ENCODE peak calls at places on chromosomes 13 and 19, in eight cellular contexts. One of them, this sample, is unnamed.
A peak's percentile ranks its signal among the peaks of the same experiment; 100 is the strongest.

GRCh38 chr13:47287291-47287751 is 390.5 kb upstream of the HTR2A start:
- DNase-seq in tibial nerve: no peak
- DNase-seq in HEK293T: no peak
- DNase-seq in stimulated activated CD8-positive, alpha-beta memory T cell treated with anti-CD3 and anti-CD28 coated beads, Interleukin-4, amount 100 ng/mL, for 1 hour: no peak
- DNase-seq in epithelial cell of prostate: no peak
- DNase-seq in activated naive CD4-positive, alpha-beta T cell treated with anti-CD3 and anti-CD28 coated beads, Interleukin-2, amount 10 ng/mL, durations not matched to agents 7 days and 5 days: no peak
- DNase-seq in naive thymus-derived CD4-positive, alpha-beta T cell: no peak
- DNase-seq in fibroblast of villous mesenchyme: no peak
- DNase-seq in this sample: no peak

GRCh38 chr13:38967446-38967845 is 23.2 kb downstream of the STOML3 start:
- DNase-seq in naive thymus-derived CD4-positive, alpha-beta T cell: no peak
- DNase-seq in stimulated activated CD8-positive, alpha-beta memory T cell treated with anti-CD3 and anti-CD28 coated beads, Interleukin-4, amount 100 ng/mL, for 1 hour: no peak
- DNase-seq in HEK293T: no peak
- DNase-seq in fibroblast of villous mesenchyme: no peak
- DNase-seq in activated naive CD4-positive, alpha-beta T cell treated with anti-CD3 and anti-CD28 coated beads, Interleukin-2, amount 10 ng/mL, durations not matched to agents 7 days and 5 days: no peak
- DNase-seq in tibial nerve: no peak
- DNase-seq in epithelial cell of prostate: no peak
- DNase-seq in this sample: no peak

GRCh38 chr13:75326173-75327131 is 155.5 kb downstream of the TBC1D4 start:
- DNase-seq in stimulated activated CD8-positive, alpha-beta memory T cell treated with anti-CD3 and anti-CD28 coated beads, Interleukin-4, amount 100 ng/mL, for 1 hour: no peak
- DNase-seq in activated naive CD4-positive, alpha-beta T cell treated with anti-CD3 and anti-CD28 coated beads, Interleukin-2, amount 10 ng/mL, durations not matched to agents 7 days and 5 days: peak; percentile 67
- DNase-seq in tibial nerve: no peak
- DNase-seq in epithelial cell of prostate: no peak
- DNase-seq in naive thymus-derived CD4-positive, alpha-beta T cell: peak; percentile 74
- DNase-seq in HEK293T: no peak
- DNase-seq in fibroblast of villous mesenchyme: peak; percentile 57
- DNase-seq in this sample: no peak

GRCh38 chr13:31912641-31913401 is 118.8 kb upstream of the FRY start:
- DNase-seq in stimulated activated CD8-positive, alpha-beta memory T cell treated with anti-CD3 and anti-CD28 coated beads, Interleukin-4, amount 100 ng/mL, for 1 hour: no peak
- DNase-seq in naive thymus-derived CD4-positive, alpha-beta T cell: no peak
- DNase-seq in tibial nerve: no peak
- DNase-seq in fibroblast of villous mesenchyme: no peak
- DNase-seq in activated naive CD4-positive, alpha-beta T cell treated with anti-CD3 and anti-CD28 coated beads, Interleukin-2, amount 10 ng/mL, durations not matched to agents 7 days and 5 days: no peak
- DNase-seq in epithelial cell of prostate: no peak
- DNase-seq in HEK293T: no peak
- DNase-seq in this sample: no peak

GRCh38 chr19:45816236-45817009 is 1.3 kb upstream of the RSPH6A start:
- DNase-seq in fibroblast of villous mesenchyme: no peak
- DNase-seq in stimulated activated CD8-positive, alpha-beta memory T cell treated with anti-CD3 and anti-CD28 coated beads, Interleukin-4, amount 100 ng/mL, for 1 hour: no peak
- DNase-seq in tibial nerve: no peak
- DNase-seq in epithelial cell of prostate: no peak
- DNase-seq in activated naive CD4-positive, alpha-beta T cell treated with anti-CD3 and anti-CD28 coated beads, Interleukin-2, amount 10 ng/mL, durations not matched to agents 7 days and 5 days: no peak
- DNase-seq in HEK293T: no peak
- DNase-seq in naive thymus-derived CD4-positive, alpha-beta T cell: no peak
- DNase-seq in this sample: no peak

GRCh38 chr13:39787086-39787487 is 131.6 kb downstream of the COG6 start:
- DNase-seq in activated naive CD4-positive, alpha-beta T cell treated with anti-CD3 and anti-CD28 coated beads, Interleukin-2, amount 10 ng/mL, durations not matched to agents 7 days and 5 days: no peak
- DNase-seq in epithelial cell of prostate: no peak
- DNase-seq in naive thymus-derived CD4-positive, alpha-beta T cell: no peak
- DNase-seq in tibial nerve: no peak
- DNase-seq in fibroblast of villous mesenchyme: peak; percentile 36
- DNase-seq in stimulated activated CD8-positive, alpha-beta memory T cell treated with anti-CD3 and anti-CD28 coated beads, Interleukin-4, amount 100 ng/mL, for 1 hour: no peak
- DNase-seq in HEK293T: no peak
- DNase-seq in this sample: no peak

GRCh38 chr13:48123827-48124226 is 28.9 kb upstream of the MED4 start:
- DNase-seq in tibial nerve: no peak
- DNase-seq in activated naive CD4-positive, alpha-beta T cell treated with anti-CD3 and anti-CD28 coated beads, Interleukin-2, amount 10 ng/mL, durations not matched to agents 7 days and 5 days: no peak
- DNase-seq in fibroblast of villous mesenchyme: no peak
- DNase-seq in epithelial cell of prostate: no peak
- DNase-seq in naive thymus-derived CD4-positive, alpha-beta T cell: no peak
- DNase-seq in stimulated activated CD8-positive, alpha-beta memory T cell treated with anti-CD3 and anti-CD28 coated beads, Interleukin-4, amount 100 ng/mL, for 1 hour: no peak
- DNase-seq in HEK293T: no peak
- DNase-seq in this sample: no peak

GRCh38 chr13:28753946-28754345 is 35.2 kb upstream of the SLC46A3 start:
- DNase-seq in naive thymus-derived CD4-positive, alpha-beta T cell: no peak
- DNase-seq in HEK293T: no peak
- DNase-seq in fibroblast of villous mesenchyme: no peak
- DNase-seq in stimulated activated CD8-positive, alpha-beta memory T cell treated with anti-CD3 and anti-CD28 coated beads, Interleukin-4, amount 100 ng/mL, for 1 hour: no peak
- DNase-seq in epithelial cell of prostate: no peak
- DNase-seq in tibial nerve: no peak
- DNase-seq in activated naive CD4-positive, alpha-beta T cell treated with anti-CD3 and anti-CD28 coated beads, Interleukin-2, amount 10 ng/mL, durations not matched to agents 7 days and 5 days: no peak
- DNase-seq in this sample: no peak

GRCh38 chr19:50486823-50487515 is 10.3 kb upstream of the GARIN5A start:
- DNase-seq in tibial nerve: no peak
- DNase-seq in fibroblast of villous mesenchyme: peak; percentile 16
- DNase-seq in epithelial cell of prostate: no peak
- DNase-seq in HEK293T: peak; percentile 61
- DNase-seq in stimulated activated CD8-positive, alpha-beta memory T cell treated with anti-CD3 and anti-CD28 coated beads, Interleukin-4, amount 100 ng/mL, for 1 hour: peak; percentile 23
- DNase-seq in naive thymus-derived CD4-positive, alpha-beta T cell: no peak
- DNase-seq in activated naive CD4-positive, alpha-beta T cell treated with anti-CD3 and anti-CD28 coated beads, Interleukin-2, amount 10 ng/mL, durations not matched to agents 7 days and 5 days: peak; percentile 70
- DNase-seq in this sample: no peak

GRCh38 chr19:295687-296370 is 4.6 kb upstream of the PLPP2 start:
- DNase-seq in epithelial cell of prostate: no peak
- DNase-seq in tibial nerve: no peak
- DNase-seq in fibroblast of villous mesenchyme: no peak
- DNase-seq in activated naive CD4-positive, alpha-beta T cell treated with anti-CD3 and anti-CD28 coated beads, Interleukin-2, amount 10 ng/mL, durations not matched to agents 7 days and 5 days: no peak
- DNase-seq in stimulated activated CD8-positive, alpha-beta memory T cell treated with anti-CD3 and anti-CD28 coated beads, Interleukin-4, amount 100 ng/mL, for 1 hour: no peak
- DNase-seq in HEK293T: no peak
- DNase-seq in naive thymus-derived CD4-positive, alpha-beta T cell: no peak
- DNase-seq in this sample: no peak

GRCh38 chr13:40472427-40473220 is 193.8 kb downstream of the FOXO1 start:
- DNase-seq in HEK293T: no peak
- DNase-seq in fibroblast of villous mesenchyme: no peak
- DNase-seq in epithelial cell of prostate: no peak
- DNase-seq in activated naive CD4-positive, alpha-beta T cell treated with anti-CD3 and anti-CD28 coated beads, Interleukin-2, amount 10 ng/mL, durations not matched to agents 7 days and 5 days: no peak
- DNase-seq in stimulated activated CD8-positive, alpha-beta memory T cell treated with anti-CD3 and anti-CD28 coated beads, Interleukin-4, amount 100 ng/mL, for 1 hour: no peak
- DNase-seq in naive thymus-derived CD4-positive, alpha-beta T cell: no peak
- DNase-seq in tibial nerve: no peak
- DNase-seq in this sample: no peak

GRCh38 chr19:46704379-46705076 is 12.4 kb downstream of the PRKD2 start:
- DNase-seq in naive thymus-derived CD4-positive, alpha-beta T cell: peak; percentile 93
- DNase-seq in epithelial cell of prostate: no peak
- DNase-seq in activated naive CD4-positive, alpha-beta T cell treated with anti-CD3 and anti-CD28 coated beads, Interleukin-2, amount 10 ng/mL, durations not matched to agents 7 days and 5 days: peak; percentile 91
- DNase-seq in fibroblast of villous mesenchyme: peak; percentile 36
- DNase-seq in HEK293T: peak; percentile 86
- DNase-seq in tibial nerve: peak; percentile 69
- DNase-seq in stimulated activated CD8-positive, alpha-beta memory T cell treated with anti-CD3 and anti-CD28 coated beads, Interleukin-4, amount 100 ng/mL, for 1 hour: peak; percentile 91
- DNase-seq in this sample: no peak

GRCh38 chr19:10998045-10998533 is 37.3 kb downstream of the SMARCA4 start:
- DNase-seq in tibial nerve: peak; percentile 19
- DNase-seq in HEK293T: no peak
- DNase-seq in activated naive CD4-positive, alpha-beta T cell treated with anti-CD3 and anti-CD28 coated beads, Interleukin-2, amount 10 ng/mL, durations not matched to agents 7 days and 5 days: no peak
- DNase-seq in stimulated activated CD8-positive, alpha-beta memory T cell treated with anti-CD3 and anti-CD28 coated beads, Interleukin-4, amount 100 ng/mL, for 1 hour: no peak
- DNase-seq in epithelial cell of prostate: no peak
- DNase-seq in fibroblast of villous mesenchyme: peak; percentile 34
- DNase-seq in naive thymus-derived CD4-positive, alpha-beta T cell: no peak
- DNase-seq in this sample: no peak

GRCh38 chr19:31346184-31346583 is 3.1 kb downstream of the TSHZ3 start:
- DNase-seq in naive thymus-derived CD4-positive, alpha-beta T cell: no peak
- DNase-seq in stimulated activated CD8-positive, alpha-beta memory T cell treated with anti-CD3 and anti-CD28 coated beads, Interleukin-4, amount 100 ng/mL, for 1 hour: no peak
- DNase-seq in HEK293T: no peak
- DNase-seq in tibial nerve: no peak
- DNase-seq in epithelial cell of prostate: no peak
- DNase-seq in fibroblast of villous mesenchyme: no peak
- DNase-seq in activated naive CD4-positive, alpha-beta T cell treated with anti-CD3 and anti-CD28 coated beads, Interleukin-2, amount 10 ng/mL, durations not matched to agents 7 days and 5 days: no peak
- DNase-seq in this sample: no peak

GRCh38 chr19:50020481-50020880 is 4.7 kb downstream of the VRK3 start:
- DNase-seq in stimulated activated CD8-positive, alpha-beta memory T cell treated with anti-CD3 and anti-CD28 coated beads, Interleukin-4, amount 100 ng/mL, for 1 hour: no peak
- DNase-seq in tibial nerve: no peak
- DNase-seq in HEK293T: no peak
- DNase-seq in fibroblast of villous mesenchyme: no peak
- DNase-seq in epithelial cell of prostate: no peak
- DNase-seq in naive thymus-derived CD4-positive, alpha-beta T cell: no peak
- DNase-seq in activated naive CD4-positive, alpha-beta T cell treated with anti-CD3 and anti-CD28 coated beads, Interleukin-2, amount 10 ng/mL, durations not matched to agents 7 days and 5 days: no peak
- DNase-seq in this sample: no peak

GRCh38 chr13:94707400-94708021 is 4.8 kb downstream of the SOX21 start:
- DNase-seq in epithelial cell of prostate: no peak
- DNase-seq in HEK293T: peak; percentile 70
- DNase-seq in fibroblast of villous mesenchyme: no peak
- DNase-seq in activated naive CD4-positive, alpha-beta T cell treated with anti-CD3 and anti-CD28 coated beads, Interleukin-2, amount 10 ng/mL, durations not matched to agents 7 days and 5 days: no peak
- DNase-seq in stimulated activated CD8-positive, alpha-beta memory T cell treated with anti-CD3 and anti-CD28 coated beads, Interleukin-4, amount 100 ng/mL, for 1 hour: no peak
- DNase-seq in tibial nerve: no peak
- DNase-seq in naive thymus-derived CD4-positive, alpha-beta T cell: no peak
- DNase-seq in this sample: no peak

GRCh38 chr19:39428309-39429112 is 7.2 kb downstream of the RPS16 start:
- DNase-seq in HEK293T: no peak
- DNase-seq in tibial nerve: peak; percentile 46
- DNase-seq in epithelial cell of prostate: no peak
- DNase-seq in activated naive CD4-positive, alpha-beta T cell treated with anti-CD3 and anti-CD28 coated beads, Interleukin-2, amount 10 ng/mL, durations not matched to agents 7 days and 5 days: no peak
- DNase-seq in fibroblast of villous mesenchyme: peak; percentile 96
- DNase-seq in stimulated activated CD8-positive, alpha-beta memory T cell treated with anti-CD3 and anti-CD28 coated beads, Interleukin-4, amount 100 ng/mL, for 1 hour: no peak
- DNase-seq in naive thymus-derived CD4-positive, alpha-beta T cell: no peak
- DNase-seq in this sample: no peak

GRCh38 chr19:46115396-46116109 is 8.9 kb downstream of the IGFL3 start:
- DNase-seq in stimulated activated CD8-positive, alpha-beta memory T cell treated with anti-CD3 and anti-CD28 coated beads, Interleukin-4, amount 100 ng/mL, for 1 hour: no peak
- DNase-seq in naive thymus-derived CD4-positive, alpha-beta T cell: no peak
- DNase-seq in tibial nerve: no peak
- DNase-seq in activated naive CD4-positive, alpha-beta T cell treated with anti-CD3 and anti-CD28 coated beads, Interleukin-2, amount 10 ng/mL, durations not matched to agents 7 days and 5 days: peak; percentile 23
- DNase-seq in fibroblast of villous mesenchyme: peak; percentile 25
- DNase-seq in HEK293T: no peak
- DNase-seq in epithelial cell of prostate: peak; percentile 72
- DNase-seq in this sample: no peak

GRCh38 chr19:33649919-33650305 is 28.2 kb downstream of the CHST8 start:
- DNase-seq in activated naive CD4-positive, alpha-beta T cell treated with anti-CD3 and anti-CD28 coated beads, Interleukin-2, amount 10 ng/mL, durations not matched to agents 7 days and 5 days: no peak
- DNase-seq in stimulated activated CD8-positive, alpha-beta memory T cell treated with anti-CD3 and anti-CD28 coated beads, Interleukin-4, amount 100 ng/mL, for 1 hour: no peak
- DNase-seq in fibroblast of villous mesenchyme: no peak
- DNase-seq in tibial nerve: no peak
- DNase-seq in naive thymus-derived CD4-positive, alpha-beta T cell: no peak
- DNase-seq in HEK293T: no peak
- DNase-seq in epithelial cell of prostate: no peak
- DNase-seq in this sample: no peak

GRCh38 chr13:90918551-90918950 is 428.9 kb upstream of the MIR17HG start:
- DNase-seq in tibial nerve: no peak
- DNase-seq in fibroblast of villous mesenchyme: no peak
- DNase-seq in HEK293T: no peak
- DNase-seq in naive thymus-derived CD4-positive, alpha-beta T cell: no peak
- DNase-seq in stimulated activated CD8-positive, alpha-beta memory T cell treated with anti-CD3 and anti-CD28 coated beads, Interleukin-4, amount 100 ng/mL, for 1 hour: no peak
- DNase-seq in epithelial cell of prostate: no peak
- DNase-seq in activated naive CD4-positive, alpha-beta T cell treated with anti-CD3 and anti-CD28 coated beads, Interleukin-2, amount 10 ng/mL, durations not matched to agents 7 days and 5 days: no peak
- DNase-seq in this sample: no peak

GRCh38 chr19:57642396-57643046 is 9.6 kb downstream of the ZNF211 start:
- DNase-seq in naive thymus-derived CD4-positive, alpha-beta T cell: no peak
- DNase-seq in epithelial cell of prostate: peak; percentile 79
- DNase-seq in activated naive CD4-positive, alpha-beta T cell treated with anti-CD3 and anti-CD28 coated beads, Interleukin-2, amount 10 ng/mL, durations not matched to agents 7 days and 5 days: no peak
- DNase-seq in stimulated activated CD8-positive, alpha-beta memory T cell treated with anti-CD3 and anti-CD28 coated beads, Interleukin-4, amount 100 ng/mL, for 1 hour: no peak
- DNase-seq in tibial nerve: no peak
- DNase-seq in HEK293T: no peak
- DNase-seq in fibroblast of villous mesenchyme: no peak
- DNase-seq in this sample: no peak

GRCh38 chr13:31444266-31444862 is 244.6 kb downstream of the B3GLCT start:
- DNase-seq in naive thymus-derived CD4-positive, alpha-beta T cell: no peak
- DNase-seq in HEK293T: no peak
- DNase-seq in stimulated activated CD8-positive, alpha-beta memory T cell treated with anti-CD3 and anti-CD28 coated beads, Interleukin-4, amount 100 ng/mL, for 1 hour: no peak
- DNase-seq in fibroblast of villous mesenchyme: no peak
- DNase-seq in activated naive CD4-positive, alpha-beta T cell treated with anti-CD3 and anti-CD28 coated beads, Interleukin-2, amount 10 ng/mL, durations not matched to agents 7 days and 5 days: no peak
- DNase-seq in epithelial cell of prostate: no peak
- DNase-seq in tibial nerve: no peak
- DNase-seq in this sample: no peak

GRCh38 chr13:73082471-73082870 is 23.7 kb downstream of the KLF5 start:
- DNase-seq in naive thymus-derived CD4-positive, alpha-beta T cell: no peak
- DNase-seq in fibroblast of villous mesenchyme: no peak
- DNase-seq in activated naive CD4-positive, alpha-beta T cell treated with anti-CD3 and anti-CD28 coated beads, Interleukin-2, amount 10 ng/mL, durations not matched to agents 7 days and 5 days: no peak
- DNase-seq in HEK293T: no peak
- DNase-seq in stimulated activated CD8-positive, alpha-beta memory T cell treated with anti-CD3 and anti-CD28 coated beads, Interleukin-4, amount 100 ng/mL, for 1 hour: no peak
- DNase-seq in tibial nerve: no peak
- DNase-seq in epithelial cell of prostate: no peak
- DNase-seq in this sample: no peak

GRCh38 chr13:20053891-20054290 is 95.4 kb downstream of the ZMYM2 start:
- DNase-seq in HEK293T: no peak
- DNase-seq in fibroblast of villous mesenchyme: no peak
- DNase-seq in stimulated activated CD8-positive, alpha-beta memory T cell treated with anti-CD3 and anti-CD28 coated beads, Interleukin-4, amount 100 ng/mL, for 1 hour: no peak
- DNase-seq in epithelial cell of prostate: no peak
- DNase-seq in activated naive CD4-positive, alpha-beta T cell treated with anti-CD3 and anti-CD28 coated beads, Interleukin-2, amount 10 ng/mL, durations not matched to agents 7 days and 5 days: no peak
- DNase-seq in naive thymus-derived CD4-positive, alpha-beta T cell: no peak
- DNase-seq in tibial nerve: no peak
- DNase-seq in this sample: no peak

This sample was measured in cerebellar nuclear complex.